ENCODE peak calls at places on chromosomes 1 and 21, in six cellular contexts. V is SK-N-SH, O is HepG2, D is H1, H is GM12878, X is K562. Y is an unnamed sample.

GRCh38 chr1:89896105-89896942 is 75.5 kb downstream of the LRRC8D start:
- DNase-seq in V (no peak), O (no peak), D (no peak), H (no peak), X (peak), Y (no peak)

GRCh38 chr1:59455206-59455605 is 158.3 kb downstream of the FGGY start:
- DNase-seq in V (no peak), O (no peak), D (no peak), H (no peak), X (no peak), Y (no peak)

GRCh38 chr1:117970251-117970650 is 40.7 kb downstream of the WDR3 start:
- DNase-seq in V (no peak), O (no peak), D (no peak), H (no peak), X (no peak), Y (no peak)

GRCh38 chr1:244868484-244869363 is 4.4 kb upstream of the HNRNPU start:
- DNase-seq in V (no peak), O (no peak), D (no peak), H (no peak), X (no peak), Y (no peak)

GRCh38 chr1:8389962-8390535 is 72.1 kb downstream of the SLC45A1 start:
- DNase-seq in V (no peak), O (no peak), D (no peak), H (no peak), X (no peak), Y (no peak)

GRCh38 chr21:26572668-26573381 is at the start of gene CYYR1:
- DNase-seq in V (peak), O (no peak), D (peak), H (no peak), X (no peak), Y (no peak)

GRCh38 chr1:151157067-151157531 is 650 bp downstream of the TNFAIP8L2 start:
- DNase-seq in V (no peak), O (no peak), D (no peak), H (no peak), X (no peak), Y (peak)

GRCh38 chr1:165686121-165686970 is 12.0 kb downstream of the ALDH9A1 start:
- DNase-seq in V (no peak), O (no peak), D (no peak), H (peak), X (peak), Y (no peak)

GRCh38 chr1:53086504-53087070 is 24.6 kb downstream of the PODN start:
- DNase-seq in V (peak), O (no peak), D (no peak), H (no peak), X (no peak), Y (no peak)

GRCh38 chr1:181105134-181106021 is 16.9 kb downstream of the IER5 start:
- DNase-seq in V (peak), O (peak), D (peak), H (no peak), X (peak), Y (peak)

GRCh38 chr1:211487672-211488208 is 4.2 kb downstream of the RD3 start:
- DNase-seq in V (no peak), O (no peak), D (no peak), H (no peak), X (no peak), Y (no peak)

GRCh38 chr21:31555741-31556191 is 103.7 kb upstream of the SOD1 start:
- DNase-seq in V (no peak), O (no peak), D (peak), H (no peak), X (no peak), Y (no peak)

GRCh38 chr1:88890790-88891317 is 513 bp downstream of the GTF2B start:
- DNase-seq in V (peak), O (peak), D (no peak), H (no peak), X (no peak), Y (no peak)

GRCh38 chr1:107512836-107513235 is 372.0 kb downstream of the NTNG1 start:
- DNase-seq in V (no peak), O (no peak), D (no peak), H (no peak), X (no peak), Y (no peak)

GRCh38 chr21:40324389-40324788 is 457.2 kb downstream of the PCP4 start:
- DNase-seq in V (no peak), O (no peak), D (no peak), H (no peak), X (no peak), Y (no peak)

GRCh38 chr1:85061711-85062424 is 13.6 kb upstream of the MCOLN3 start:
- DNase-seq in V (peak), O (peak), D (peak), H (peak), X (peak), Y (no peak)

DNA sequence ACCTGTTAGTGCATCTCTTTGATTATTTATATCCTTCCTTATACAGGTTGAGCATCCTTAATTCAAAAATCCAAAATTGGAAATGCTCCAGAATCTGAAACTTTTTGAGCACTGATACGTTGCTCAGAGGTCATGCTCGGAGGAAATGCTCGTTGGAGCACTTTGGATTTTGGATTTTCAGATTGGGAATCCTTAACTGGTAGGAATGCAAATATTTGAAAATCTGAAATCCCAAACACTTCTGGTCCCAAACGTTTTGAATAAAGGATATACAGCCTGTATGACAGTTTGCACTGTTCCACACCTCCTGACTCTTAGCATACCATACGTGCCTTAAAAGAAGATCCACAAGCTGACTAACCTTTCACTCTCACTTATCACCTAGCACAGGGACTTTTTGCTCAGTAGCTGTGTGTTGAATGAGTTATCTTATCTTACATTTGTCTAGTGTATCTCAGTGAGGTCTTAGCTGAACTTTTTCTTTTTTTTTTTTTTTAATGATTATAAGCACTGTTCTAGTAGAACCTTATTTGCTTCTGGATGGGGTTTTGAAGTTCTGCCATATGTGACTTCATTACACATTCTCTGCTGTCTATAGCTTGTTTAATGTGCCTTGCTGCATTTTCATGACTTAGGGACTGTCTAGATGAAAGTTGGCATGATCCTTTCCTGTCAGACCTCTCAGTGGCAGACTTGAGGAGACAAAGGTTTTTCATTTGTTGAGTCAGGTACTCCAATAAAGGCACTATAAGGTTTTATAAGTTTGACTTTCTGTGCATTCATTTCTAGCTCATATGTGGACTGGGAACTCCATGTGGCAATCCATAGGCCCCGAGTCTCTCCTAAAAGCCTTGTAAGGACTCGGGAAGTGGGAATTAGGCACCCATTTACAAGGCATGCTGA is 21.6 kb downstream of the PTGFRN start:
- DNase-seq in V (no peak), O (no peak), D (no peak), H (no peak), X (peak), Y (no peak)
- TF ChIP-seq GABPA in V (no peak), O (no peak), D (no peak), H (no peak), X (no peak), Y (no peak)

GRCh38 chr1:161098161-161099068 is at the start of gene KLHDC9:
- DNase-seq in V (peak), O (peak), D (peak), H (peak), X (no peak), Y (peak)
- H3K4me3 ChIP-seq in V (peak), O (peak), D (peak), H (peak), X (no peak), Y (peak)

GRCh38 chr1:27656157-27656893 is 15.7 kb downstream of the IFI6 start:
- DNase-seq in V (no peak), O (no peak), D (peak), H (no peak), X (no peak), Y (peak)
- TF ChIP-seq GABPA in V (no peak), O (no peak), D (no peak), H (no peak), X (no peak), Y (no peak)

DNA sequence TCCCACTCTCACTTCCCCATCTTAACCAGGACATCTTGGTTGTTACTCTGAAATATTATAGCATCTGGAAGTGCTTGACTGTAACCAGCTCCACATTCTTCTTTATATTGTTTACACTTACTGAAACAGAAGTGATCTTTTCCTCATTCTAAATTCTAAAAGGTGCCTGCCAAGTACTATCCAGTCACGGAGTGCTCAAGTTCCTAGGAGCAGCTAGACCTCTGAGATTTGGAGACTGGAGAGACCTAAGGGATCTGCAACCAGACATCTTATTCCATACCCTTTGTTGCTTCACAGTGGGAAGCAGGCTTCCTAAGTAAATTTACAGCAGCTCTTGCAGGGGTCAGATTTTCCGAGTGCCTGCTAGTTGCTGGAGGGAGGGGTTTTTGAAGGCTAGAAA is 150.5 kb downstream of the MAST2 start:
- DNase-seq in V (no peak), O (no peak), D (no peak), H (no peak), X (no peak), Y (no peak)
- H3K4me3 ChIP-seq in V (no peak), O (no peak), D (peak), H (no peak), X (no peak), Y (no peak)

DNA sequence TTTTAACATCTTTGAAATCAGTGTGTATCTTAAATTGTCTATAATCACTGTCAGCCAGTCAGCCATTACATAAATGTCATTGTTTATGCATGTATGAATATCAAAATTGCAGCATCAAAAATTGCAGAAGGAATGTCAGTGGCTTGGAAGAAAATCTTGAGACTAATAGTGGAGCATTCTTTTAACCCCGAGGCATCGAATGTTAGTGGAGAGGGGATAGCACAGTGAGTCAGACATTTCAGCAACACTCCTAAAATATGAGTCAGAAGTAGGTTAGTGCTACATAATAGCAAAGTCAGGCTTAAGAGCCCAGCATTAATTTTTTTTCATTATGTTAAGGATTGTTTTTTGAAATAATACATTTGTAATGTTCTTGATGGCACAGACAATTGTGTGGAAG is 45.5 kb downstream of the SNRPE start:
- DNase-seq in V (no peak), O (no peak), D (no peak), H (no peak), X (no peak), Y (no peak)
- TF ChIP-seq GABPA in V (no peak), O (no peak), D (no peak), H (no peak), X (no peak), Y (no peak)